ENCODE peak calls at places on chromosomes 6 and 20, in nine cellular contexts. W is NCI-H2171 treated with DMSO at 0.1 percent for 48 hours; P is left lung; C is fibroblast of pulmonary artery; Q is activated CD4-positive, alpha-beta T cell treated with anti-CD3 and anti-CD28 coated beads, Interleukin-2, amount 50 U/mL, for 1 hour; G is hepatocyte; T is GF-D8; D is iris pigment epithelial cell; H is colonic mucosa. Y is an unnamed sample.
A peak's percentile ranks its signal among the peaks of the same experiment; 100 is the strongest.

GRCh38 chr20:5195655-5196054 is 68.8 kb downstream of the CDS2 start:
- DNase-seq in G (no peak), Q (no peak), H (no peak), D (peak; percentile 87), P (no peak), T (no peak), W (no peak), C (no peak), Y (peak; percentile 34)

GRCh38 chr6:157841211-157841840 is 18.3 kb downstream of the SNX9 start:
- DNase-seq in G (peak; percentile 54), W (no peak), P (no peak), C (no peak), Q (no peak), D (no peak), T (no peak), H (peak; percentile 48), Y (no peak)

GRCh38 chr6:88220493-88220892 is 54.3 kb upstream of the CNR1 start:
- DNase-seq in T (no peak), C (peak; percentile 14), Q (no peak), D (peak; percentile 14), P (no peak), H (no peak), G (peak; percentile 38), W (peak; percentile 19), Y (peak; percentile 17)

GRCh38 chr6:167422934-167423333 is 98.0 kb downstream of the TTLL2 start:
- DNase-seq in P (no peak), D (no peak), W (peak; percentile 11), H (no peak), T (no peak), G (no peak), Q (no peak), C (no peak), Y (no peak)

GRCh38 chr20:60132162-60132826 is 174.1 kb downstream of the CDH26 start:
- DNase-seq in G (no peak), W (no peak), H (no peak), P (no peak), D (no peak), Q (no peak), T (no peak), C (no peak), Y (no peak)

GRCh38 chr20:22795897-22796296 is 211.5 kb upstream of the FOXA2 start:
- DNase-seq in W (no peak), Q (no peak), G (peak; percentile 72), P (no peak), D (peak; percentile 94), H (peak; percentile 26), C (peak; percentile 100), T (no peak), Y (peak; percentile 80)

GRCh38 chr20:33990075-33990474 is 3.6 kb upstream of the RALY start:
- DNase-seq in P (no peak), Q (no peak), T (no peak), D (no peak), C (no peak), G (no peak), W (no peak), H (no peak), Y (no peak)

GRCh38 chr6:87922191-87922946 is 125.3 kb upstream of the SPACA1 start:
- DNase-seq in D (no peak), C (no peak), G (no peak), H (no peak), Q (no peak), W (no peak), T (no peak), P (no peak), Y (no peak)

GRCh38 chr6:45743028-45743615 is 272.5 kb downstream of the CLIC5 start:
- DNase-seq in T (no peak), G (no peak), P (no peak), Q (no peak), D (peak; percentile 47), H (no peak), C (no peak), W (no peak), Y (no peak)

GRCh38 chr20:39271205-39271604 is 309.1 kb downstream of the DHX35 start:
- DNase-seq in W (no peak), T (no peak), P (no peak), H (no peak), Q (no peak), G (peak; percentile 47), D (no peak), C (no peak), Y (no peak)

GRCh38 chr6:24883618-24884017 is 52.1 kb downstream of the RIPOR2 start:
- DNase-seq in T (no peak), G (no peak), H (no peak), P (no peak), C (peak; percentile 42), W (no peak), D (peak; percentile 64), Q (no peak), Y (peak; percentile 45)

GRCh38 chr6:139457482-139457881 is 83.0 kb upstream of the CITED2 start:
- DNase-seq in C (no peak), G (no peak), T (no peak), Q (no peak), D (no peak), W (peak; percentile 59), P (no peak), H (no peak), Y (peak; percentile 47)

GRCh38 chr20:6008254-6008653 is 45.6 kb downstream of the LRRN4 start:
- DNase-seq in H (peak; percentile 29), P (peak; percentile 61), Q (no peak), T (peak; percentile 73), W (no peak), C (peak; percentile 97), G (peak; percentile 77), D (peak; percentile 99), Y (peak; percentile 80)

GRCh38 chr6:12962529-12962928 is 246.0 kb downstream of the PHACTR1 start:
- DNase-seq in G (no peak), T (no peak), C (peak; percentile 46), H (no peak), W (no peak), D (no peak), Q (no peak), P (no peak), Y (no peak)

GRCh38 chr20:38117635-38118034 is 47.4 kb downstream of the TGM2 start:
- DNase-seq in W (no peak), D (peak; percentile 93), Q (no peak), C (peak; percentile 80), T (no peak), H (no peak), P (no peak), G (no peak), Y (no peak)

GRCh38 chr6:79946242-79946641 is 1.1 kb downstream of the ELOVL4 start:
- DNase-seq in G (peak; percentile 40), Q (peak; percentile 11), T (no peak), D (peak; percentile 21), P (no peak), W (peak; percentile 84), H (no peak), C (peak; percentile 41), Y (peak; percentile 12)

GRCh38 chr6:73418081-73418741 is 23.6 kb downstream of the DDX43 start:
- DNase-seq in W (no peak), D (peak; percentile 55), P (no peak), G (no peak), T (no peak), Q (no peak), H (no peak), C (no peak), Y (no peak)

GRCh38 chr6:85640806-85641205 is 1.9 kb downstream of the SYNCRIP start:
- DNase-seq in D (peak; percentile 9), Q (no peak), P (no peak), G (no peak), T (no peak), H (no peak), W (peak; percentile 18), C (no peak), Y (no peak)

GRCh38 chr6:132814716-132815570 is 574 bp downstream of the RPS12 start:
- DNase-seq in C (peak; percentile 13), T (no peak), G (no peak), Q (no peak), D (no peak), P (no peak), W (no peak), H (no peak), Y (no peak)

GRCh38 chr6:8215631-8216030 is 113.3 kb upstream of the EEF1E1 start:
- DNase-seq in W (no peak), G (peak; percentile 43), Q (no peak), D (peak; percentile 60), P (no peak), H (no peak), C (peak; percentile 14), T (no peak), Y (peak; percentile 60)

GRCh38 chr6:133254552-133255228 is 13.5 kb downstream of the EYA4 start:
- DNase-seq in H (no peak), D (peak; percentile 82), T (no peak), C (peak; percentile 44), W (no peak), P (no peak), G (no peak), Q (no peak), Y (no peak)

GRCh38 chr6:79694623-79695311 is 63.6 kb downstream of the SH3BGRL2 start:
- DNase-seq in T (no peak), Q (no peak), C (no peak), H (no peak), P (no peak), W (no peak), G (no peak), D (no peak), Y (no peak)

GRCh38 chr6:157586088-157586414 is 205.1 kb downstream of the ZDHHC14 start:
- DNase-seq in W (no peak), P (no peak), C (no peak), Q (no peak), T (no peak), D (no peak), H (peak; percentile 11), G (no peak), Y (no peak)

GRCh38 chr6:158596861-158597260 is 37.0 kb downstream of the TMEM181 start:
- DNase-seq in G (no peak), H (no peak), T (no peak), Q (no peak), W (peak; percentile 100), D (no peak), C (no peak), P (no peak), Y (no peak)

GRCh38 chr20:37357481-37358365 is 11.8 kb downstream of the SRC start:
- DNase-seq in T (peak; percentile 86), C (no peak), D (no peak), H (no peak), Q (no peak), W (peak; percentile 15), G (no peak), P (no peak), Y (no peak)

GRCh38 chr6:53151676-53152075 is 3.0 kb upstream of the GCM1 start:
- DNase-seq in Q (no peak), D (peak; percentile 30), T (no peak), P (no peak), H (no peak), W (no peak), C (no peak), G (no peak), Y (no peak)

GRCh38 chr6:22334778-22335177 is 37.9 kb upstream of the PRL start:
- DNase-seq in D (no peak), W (no peak), H (no peak), T (no peak), Q (no peak), C (no peak), P (no peak), G (no peak), Y (no peak)

GRCh38 chr6:29553268-29554057 is 6.1 kb downstream of the UBD start:
- DNase-seq in D (peak; percentile 76), G (peak; percentile 88), P (peak; percentile 71), W (no peak), T (no peak), H (peak; percentile 47), C (peak; percentile 64), Q (no peak), Y (peak; percentile 88)

GRCh38 chr6:160513836-160514235 is 150.2 kb downstream of the LPA start:
- DNase-seq in D (no peak), W (no peak), Q (no peak), H (no peak), C (no peak), T (no peak), G (no peak), P (no peak), Y (no peak)

GRCh38 chr6:149289192-149289741 is 28.2 kb upstream of the TAB2 start:
- DNase-seq in D (no peak), P (no peak), C (no peak), W (no peak), H (no peak), T (no peak), G (no peak), Q (no peak), Y (no peak)

GRCh38 chr6:111880181-111880944 is 7.1 kb upstream of the FYN start:
- DNase-seq in D (peak; percentile 64), G (no peak), T (no peak), W (no peak), Q (no peak), H (no peak), P (no peak), C (peak; percentile 49), Y (no peak)